ENCODE peak calls at places on chromosomes 11 and 22, in eight cellular contexts. F is mesendoderm; L is lung; I is colonic mucosa; Z is mammary epithelial cell; N is sigmoid colon; U is fibroblast of lung; T is naive thymus-derived CD4-positive, alpha-beta T cell. G is an unnamed sample.
A peak's percentile ranks its signal among the peaks of the same experiment; 100 is the strongest.

GRCh38 chr11:1967641-1968225 is 20.6 kb downstream of the MRPL23 start:
- DNase-seq in T (no peak), I (no peak), L (no peak), F (no peak), Z (no peak), N (peak; percentile 10), U (no peak), G (no peak)

GRCh38 chr22:43424201-43424600 is 12.4 kb downstream of the MPPED1 start:
- DNase-seq in N (no peak), Z (no peak), I (no peak), L (no peak), T (no peak), U (no peak), F (no peak), G (no peak)

GRCh38 chr11:15793032-15793996 is 563.0 kb downstream of the SOX6 start:
- DNase-seq in I (no peak), F (no peak), T (no peak), Z (peak; percentile 87), U (peak; percentile 55), N (no peak), L (no peak), G (no peak)

GRCh38 chr22:35150163-35151107 is 84.5 kb downstream of the ISX start:
- DNase-seq in N (peak; percentile 69), I (peak; percentile 77), F (peak; percentile 74), U (peak; percentile 40), L (peak; percentile 43), Z (peak; percentile 34), T (peak; percentile 34), G (peak; percentile 61)

GRCh38 chr11:68010058-68011041 is at the start of gene ALDH3B1:
- DNase-seq in F (peak; percentile 71), N (peak; percentile 96), U (peak; percentile 91), T (no peak), L (peak; percentile 97), Z (peak; percentile 70), I (peak; percentile 94), G (peak; percentile 84)

GRCh38 chr11:41789376-41789775 is 329.9 kb upstream of the LRRC4C start:
- DNase-seq in U (no peak), Z (peak; percentile 32), I (no peak), L (no peak), T (no peak), N (no peak), F (no peak), G (no peak)

GRCh38 chr11:25225078-25225477 is 728.2 kb downstream of the LUZP2 start:
- DNase-seq in N (no peak), F (no peak), Z (no peak), T (no peak), L (no peak), U (no peak), I (no peak), G (no peak)

GRCh38 chr22:34841911-34842310 is 224.0 kb upstream of the ISX start:
- DNase-seq in I (no peak), U (no peak), N (no peak), T (no peak), Z (no peak), L (no peak), F (no peak), G (no peak)

GRCh38 chr11:14764213-14764898 is 120.8 kb downstream of the PDE3B start:
- DNase-seq in Z (no peak), U (no peak), N (no peak), F (no peak), I (no peak), L (no peak), T (no peak), G (no peak)

GRCh38 chr22:22125028-22125578 is 119.5 kb upstream of the VPREB1 start:
- DNase-seq in U (no peak), L (no peak), N (no peak), T (no peak), I (no peak), F (no peak), Z (no peak), G (no peak)

GRCh38 chr11:82146789-82147188 is 586.9 kb downstream of the FAM181B start:
- DNase-seq in N (no peak), F (no peak), I (no peak), T (no peak), U (no peak), L (no peak), Z (no peak), G (no peak)

GRCh38 chr11:66480116-66480938 is at the start of gene DPP3:
- DNase-seq in T (peak; percentile 96), I (peak; percentile 98), N (peak; percentile 99), Z (peak; percentile 97), U (peak; percentile 95), F (peak; percentile 98), L (peak; percentile 98), G (peak; percentile 99)
- H3K27ac ChIP-seq in T (peak within 1 kb of the TSS; percentile 90), I (peak within 1 kb of the TSS; percentile 91), N (peak within 1 kb of the TSS; percentile 93), Z (peak within 1 kb of the TSS; percentile 83), U (peak within 1 kb of the TSS; percentile 97), F (peak within 1 kb of the TSS; percentile 75), L (peak within 1 kb of the TSS; percentile 79), G (peak within 1 kb of the TSS; percentile 95)

GRCh38 chr22:41818596-41818995 is 14.3 kb upstream of the SREBF2 start:
- DNase-seq in L (no peak), N (no peak), I (no peak), T (no peak), Z (no peak), F (no peak), U (no peak), G (no peak)

GRCh38 chr22:41818011-41818410 is 14.9 kb upstream of the SREBF2 start:
- DNase-seq in T (no peak), U (no peak), L (no peak), Z (no peak), F (no peak), N (no peak), I (no peak), G (no peak)

GRCh38 chr22:41815716-41816115 is 15.2 kb downstream of the CCDC134 start:
- DNase-seq in F (no peak), T (no peak), L (no peak), N (no peak), Z (no peak), I (no peak), U (no peak), G (no peak)

GRCh38 chr22:41816241-41816640 is 15.8 kb downstream of the CCDC134 start:
- DNase-seq in F (no peak), Z (no peak), L (no peak), T (no peak), U (no peak), I (no peak), N (no peak), G (no peak)

DNA sequence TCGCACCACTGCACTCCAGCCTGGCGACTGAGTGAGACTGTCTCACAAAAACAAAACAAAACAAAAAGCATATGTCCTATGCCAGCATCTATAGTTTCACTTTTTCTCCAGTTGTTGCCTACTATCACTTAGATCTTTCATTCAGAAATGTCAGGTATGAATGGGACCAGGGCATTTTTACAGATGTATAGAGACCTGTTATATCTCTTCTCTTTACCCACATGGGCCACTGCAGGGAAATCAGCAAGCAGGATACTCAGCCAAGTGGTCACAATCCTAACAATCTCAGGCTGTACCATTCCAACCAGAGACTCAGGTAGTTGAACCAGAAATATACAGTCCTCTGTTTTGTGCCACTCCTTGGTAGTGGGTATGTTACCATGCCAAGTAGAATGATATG is 16.0 kb upstream of the SREBF2 start:
- DNase-seq in T (no peak), N (no peak), I (no peak), U (no peak), Z (no peak), L (no peak), F (no peak), G (no peak)
- H3K36me3 ChIP-seq in T (peaks cover 33% of the 10 kb centered on the region), N (peaks cover 20% of the 10 kb centered on the region), I (no peaks in the 10 kb centered on the region), U (peaks cover 2% of the 10 kb centered on the region), Z (peaks cover 3% of the 10 kb centered on the region), L (peaks cover 14% of the 10 kb centered on the region), F (peaks cover 3% of the 10 kb centered on the region), G (no peaks in the 10 kb centered on the region)

GRCh38 chr11:128498846-128499245 is 88.5 kb downstream of the ETS1 start:
- DNase-seq in F (peak; percentile 80), Z (no peak), T (no peak), N (no peak), I (no peak), U (no peak), L (no peak), G (no peak)

GRCh38 chr11:128496249-128496648 is 91.1 kb downstream of the ETS1 start:
- DNase-seq in L (no peak), Z (no peak), F (peak; percentile 76), T (no peak), N (no peak), U (no peak), I (no peak), G (no peak)

GRCh38 chr11:128499613-128500213 is 87.6 kb downstream of the ETS1 start:
- DNase-seq in U (no peak), N (no peak), F (no peak), L (no peak), T (no peak), Z (no peak), I (no peak), G (no peak)

GRCh38 chr11:128496684-128497056 is 90.7 kb downstream of the ETS1 start:
- DNase-seq in N (no peak), Z (no peak), I (no peak), U (no peak), F (no peak), L (no peak), T (no peak), G (no peak)

DNA sequence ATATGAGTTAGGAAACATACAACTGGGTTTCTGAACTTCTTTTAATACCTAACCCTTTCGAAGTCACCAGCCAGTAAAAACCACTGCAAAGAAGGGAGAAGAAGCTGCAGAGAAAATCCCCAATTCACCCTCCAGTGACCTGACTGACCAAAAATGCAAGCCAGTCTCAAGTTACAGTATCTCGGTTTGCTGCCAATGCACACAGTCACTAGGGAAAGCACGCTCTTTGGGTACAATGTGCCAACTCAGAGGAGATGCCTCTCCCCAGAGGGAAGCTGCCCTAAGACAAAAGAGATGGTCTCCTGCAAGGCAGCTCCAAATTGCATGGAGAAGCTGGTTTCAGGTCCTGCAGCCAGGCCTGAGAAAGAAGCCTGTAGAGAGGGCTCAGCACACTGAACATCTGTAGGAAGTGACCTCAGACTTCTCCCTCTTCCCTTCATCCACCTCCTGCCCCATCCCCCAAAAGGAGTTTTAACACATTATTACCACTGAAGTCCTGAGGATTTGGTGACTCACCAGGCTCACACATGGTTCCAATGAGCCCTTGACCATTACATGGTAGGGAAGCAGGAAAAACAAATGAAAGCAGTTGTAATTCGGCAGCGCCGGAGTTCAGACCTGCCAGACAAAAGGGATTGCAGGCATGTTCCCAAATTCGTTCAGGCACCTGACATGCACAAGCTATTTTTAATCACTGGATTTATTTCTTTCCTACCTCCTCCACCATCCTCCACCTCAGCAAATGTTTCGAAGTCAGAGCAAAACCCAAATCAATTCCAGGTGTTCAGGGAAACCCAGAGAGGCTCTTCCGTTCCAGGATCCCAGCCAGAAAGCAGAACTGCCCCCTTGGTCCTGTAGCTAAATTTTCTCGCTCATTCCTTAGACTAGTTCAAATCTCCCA is 90.1 kb downstream of the ETS1 start:
- DNase-seq in T (no peak), Z (peak; percentile 90), L (no peak), F (peak; percentile 97), U (peak; percentile 98), N (peak; percentile 87), I (no peak), G (peak; percentile 57)
- H3K4me1 ChIP-seq in T (peaks cover 90% of the 10 kb centered on the region), Z (peaks cover 72% of the 10 kb centered on the region), L (peaks cover 28% of the 10 kb centered on the region), F (peaks cover 18% of the 10 kb centered on the region), U (peaks cover 67% of the 10 kb centered on the region), N (peaks cover 65% of the 10 kb centered on the region), I (peaks cover 18% of the 10 kb centered on the region), G (peaks cover 44% of the 10 kb centered on the region)

GRCh38 chr11:75839851-75840250 is 24.8 kb downstream of the UVRAG start:
- DNase-seq in F (no peak), U (no peak), L (no peak), Z (no peak), T (no peak), I (no peak), N (no peak), G (no peak)
- H3K27ac ChIP-seq in F (no peak overlapping the region), U (no peak overlapping the region), L (no peak overlapping the region), Z (no peak overlapping the region), T (no peak overlapping the region), I (no peak overlapping the region), N (no peak overlapping the region), G (no peak overlapping the region)